ENCODE peak calls at places on chromosomes 5 and 9, in four cellular contexts. T, J, W and Q are unnamed samples. For H3K9me3, the result is how much of the 10 kb centered on the place peaks cover.

GRCh38 chr5:77812926-77813589 is 36.9 kb upstream of the TBCA start:
- DNase-seq in T (no peak), J (no peak), W (no peak), Q (no peak)

GRCh38 chr9:75033789-75034473 is 5.8 kb upstream of the CARNMT1 start:
- DNase-seq in T (no peak), J (no peak), W (no peak), Q (no peak)

GRCh38 chr5:38831909-38832308 is 13.9 kb upstream of the OSMR start:
- DNase-seq in T (no peak), J (no peak), W (no peak), Q (no peak)

GRCh38 chr5:136053336-136054121 is 24.7 kb downstream of the TGFBI start:
- DNase-seq in T (peak), J (no peak), W (peak), Q (no peak)

GRCh38 chr5:55484531-55484930 is 50.2 kb downstream of the PLPP1 start:
- DNase-seq in T (no peak), J (no peak), W (no peak), Q (no peak)

GRCh38 chr9:123724211-123724831 is 205.6 kb downstream of the DENND1A start:
- DNase-seq in T (no peak), J (no peak), W (no peak), Q (no peak)

GRCh38 chr5:179060116-179061008 is at the start of gene ZNF354C:
- DNase-seq in T (peak), J (peak), W (no peak), Q (peak)

GRCh38 chr9:133862585-133863041 is 124.5 kb upstream of the SARDH start:
- DNase-seq in T (no peak), J (no peak), W (no peak), Q (no peak)

GRCh38 chr9:134318481-134318891 is 7.8 kb upstream of the RXRA start:
- DNase-seq in T (peak), J (no peak), W (no peak), Q (no peak)

GRCh38 chr5:120901199-120901598 is 437.1 kb downstream of the PRR16 start:
- DNase-seq in T (no peak), J (no peak), W (no peak), Q (no peak)

GRCh38 chr5:146395233-146395632 is 51.9 kb upstream of the TCERG1 start:
- DNase-seq in T (no peak), J (no peak), W (no peak), Q (no peak)

GRCh38 chr9:5543875-5544702 is 33.8 kb downstream of the PDCD1LG2 start:
- DNase-seq in T (no peak), J (no peak), W (no peak), Q (no peak)

GRCh38 chr5:76175051-76175666 is 92.0 kb downstream of the SV2C start:
- DNase-seq in T (no peak), J (no peak), W (peak), Q (peak)

GRCh38 chr9:93666279-93666784 is 89.9 kb downstream of the PHF2 start:
- DNase-seq in T (peak), J (no peak), W (no peak), Q (peak)

GRCh38 chr5:151214614-151215545 is 9.0 kb downstream of the CCDC69 start:
- DNase-seq in T (no peak), J (peak), W (no peak), Q (peak)

GRCh38 chr5:181133610-181134231 is 2.8 kb upstream of the OR2V1 start:
- DNase-seq in T (peak), J (no peak), W (peak), Q (peak)

GRCh38 chr5:9644630-9645029 is 14.5 kb upstream of the TAS2R1 start:
- DNase-seq in T (no peak), J (no peak), W (no peak), Q (no peak)

GRCh38 chr9:12908910-12909309 is 134.1 kb downstream of the LURAP1L start:
- DNase-seq in T (no peak), J (no peak), W (no peak), Q (no peak)

GRCh38 chr9:104795857-104796256 is 31.9 kb downstream of the NIPSNAP3B start:
- DNase-seq in T (no peak), J (no peak), W (no peak), Q (no peak)

GRCh38 chr5:9775339-9775738 is 145.2 kb upstream of the TAS2R1 start:
- DNase-seq in T (no peak), J (no peak), W (no peak), Q (no peak)

GRCh38 chr5:53779541-53779981 is 219.1 kb downstream of the NDUFS4 start:
- DNase-seq in T (peak), J (no peak), W (no peak), Q (no peak)

GRCh38 chr9:111952559-111952958 is 55.9 kb downstream of the UGCG start:
- DNase-seq in T (no peak), J (no peak), W (no peak), Q (no peak)

GRCh38 chr5:56330806-56331205 is 97.7 kb upstream of the ANKRD55 start:
- DNase-seq in T (no peak), J (no peak), W (no peak), Q (no peak)

DNA sequence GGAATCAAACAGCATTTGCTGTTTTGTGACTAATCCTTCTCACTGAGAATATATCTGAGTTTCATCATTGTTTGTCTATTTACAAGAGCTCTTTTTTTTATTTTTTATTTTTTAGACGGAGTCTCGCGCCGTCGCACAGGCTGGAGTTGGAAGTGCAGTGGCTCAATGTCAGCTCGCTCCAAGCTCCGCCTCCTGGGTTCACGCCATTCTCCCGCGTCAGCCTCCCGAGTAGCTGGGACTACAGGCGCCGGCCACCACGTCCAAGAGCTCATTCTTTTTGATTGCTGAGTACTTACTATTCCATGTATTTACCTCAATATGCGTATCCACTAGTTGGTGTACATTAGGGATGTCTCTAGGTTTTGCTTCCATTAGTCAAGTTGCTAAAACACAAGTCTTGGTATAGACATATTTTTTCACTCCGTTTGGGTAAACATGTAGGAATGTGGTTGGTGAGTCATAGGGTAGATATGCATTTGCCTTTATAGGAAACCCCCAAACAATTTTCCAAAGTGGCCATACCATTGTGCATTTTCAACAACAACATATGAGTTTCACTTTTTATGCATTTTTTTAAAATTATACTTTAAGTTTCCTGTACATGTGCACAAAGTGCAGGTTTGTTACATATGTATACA is 1005.0 kb upstream of the CDH10 start:
- DNase-seq in T (no peak), J (no peak), W (no peak), Q (no peak)
- H3K9me3 ChIP-seq in T (under half), J (under half), W (under half), Q (under half)

GRCh38 chr5:141180313-141180712 is 1.9 kb upstream of the PCDHB16 start:
- DNase-seq in T (no peak), J (no peak), W (no peak), Q (no peak)
- H3K9me3 ChIP-seq in T (under half), J (under half), W (under half), Q (half or more)

DNA sequence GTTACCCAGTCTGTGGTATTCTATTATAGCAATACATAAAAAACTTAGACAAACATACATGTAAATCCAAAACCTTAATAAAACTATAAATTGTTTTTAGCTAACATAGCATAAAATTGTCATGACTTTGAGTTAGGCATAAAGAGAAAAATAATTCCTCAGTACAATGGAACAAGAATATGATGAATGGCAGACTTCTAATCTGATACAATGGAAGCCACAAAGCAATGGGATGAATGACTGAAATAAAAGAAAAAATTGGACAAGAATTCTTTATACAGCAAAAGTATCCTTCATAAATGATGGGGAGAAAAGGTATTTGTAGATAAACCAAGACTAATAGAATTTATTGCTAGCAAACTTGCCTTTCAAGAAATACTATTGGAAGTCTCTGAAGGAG is 524.2 kb downstream of the GABRG2 start:
- DNase-seq in T (no peak), J (no peak), W (no peak), Q (no peak)
- H3K9me3 ChIP-seq in T (under half), J (under half), W (under half), Q (under half)

GRCh38 chr5:2310946-2311345 is 428.2 kb upstream of the IRX4 start:
- DNase-seq in T (no peak), J (no peak), W (no peak), Q (no peak)

GRCh38 chr5:2303391-2304100 is 420.8 kb upstream of the IRX4 start:
- DNase-seq in T (no peak), J (no peak), W (no peak), Q (no peak)

GRCh38 chr5:2302169-2302568 is 419.4 kb upstream of the IRX4 start:
- DNase-seq in T (no peak), J (no peak), W (no peak), Q (no peak)

GRCh38 chr5:2306711-2307110 is 424.0 kb upstream of the IRX4 start:
- DNase-seq in T (no peak), J (no peak), W (no peak), Q (no peak)

DNA sequence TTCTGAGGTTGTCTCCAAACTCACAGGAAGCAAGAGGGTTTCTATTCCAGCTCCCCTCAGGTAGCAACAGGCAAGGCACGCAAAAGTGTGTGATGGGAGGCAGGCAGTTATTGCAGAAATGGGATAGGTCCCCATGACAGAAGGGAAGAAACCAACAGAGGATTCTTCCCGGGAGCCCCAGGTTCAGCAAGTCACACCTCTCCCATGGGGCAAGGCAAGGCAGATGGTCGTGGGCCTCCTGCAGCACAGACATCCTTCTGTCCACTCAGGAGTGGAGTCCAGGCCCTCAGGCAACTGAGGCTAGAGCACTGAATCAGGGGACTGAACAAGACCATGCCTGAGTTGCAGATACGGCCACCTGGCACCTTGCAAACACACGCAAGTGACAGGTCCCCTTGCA is 424.9 kb upstream of the IRX4 start:
- DNase-seq in T (no peak), J (no peak), W (no peak), Q (no peak)
- H3K9me3 ChIP-seq in T (under half), J (under half), W (under half), Q (under half)

GRCh38 chr5:95731571-95732554 is 727 bp downstream of the RHOBTB3 start:
- DNase-seq in T (peak), J (no peak), W (no peak), Q (peak)

GRCh38 chr5:95735436-95735835 is 4.3 kb downstream of the RHOBTB3 start:
- DNase-seq in T (no peak), J (no peak), W (no peak), Q (no peak)

GRCh38 chr5:95734156-95734555 is 3.0 kb downstream of the RHOBTB3 start:
- DNase-seq in T (no peak), J (no peak), W (no peak), Q (no peak)

GRCh38 chr5:95733100-95733499 is 2.0 kb downstream of the RHOBTB3 start:
- DNase-seq in T (no peak), J (no peak), W (no peak), Q (no peak)

GRCh38 chr5:95734916-95735315 is 3.8 kb downstream of the RHOBTB3 start:
- DNase-seq in T (no peak), J (no peak), W (no peak), Q (no peak)
- H3K9me3 ChIP-seq in T (under half), J (under half), W (under half), Q (under half)